ENCODE peak calls at places on chromosomes 11 and 22, in six cellular contexts. One of them, this sample, is unnamed.

GRCh38 chr11:45885274-45885920 is at the start of gene MAPK8IP1:
- DNase-seq in EL: peak; percentile 36
- DNase-seq in NCI-H1694 treated with DMSO at 0.1 percent for 48 hours: no peak
- DNase-seq in ecto neural progenitor cell: peak; percentile 89
- DNase-seq in stimulated activated effector memory CD8-positive, alpha-beta T cell treated with anti-CD3 and anti-CD28 coated beads, Interleukin-12 subunit alpha, Interleukin-12 subunit beta, amount 100 ng/mL, for 72 hours: peak; percentile 58
- DNase-seq in pancreas: peak; percentile 81
- DNase-seq in this sample: peak; percentile 75

GRCh38 chr11:44930588-44931302 is 19.9 kb downstream of the TP53I11 start:
- DNase-seq in EL: no peak
- DNase-seq in NCI-H1694 treated with DMSO at 0.1 percent for 48 hours: no peak
- DNase-seq in ecto neural progenitor cell: no peak
- DNase-seq in stimulated activated effector memory CD8-positive, alpha-beta T cell treated with anti-CD3 and anti-CD28 coated beads, Interleukin-12 subunit alpha, Interleukin-12 subunit beta, amount 100 ng/mL, for 72 hours: no peak
- DNase-seq in pancreas: no peak
- DNase-seq in this sample: no peak

GRCh38 chr11:60862171-60862570 is 5.2 kb upstream of the ZP1 start:
- DNase-seq in EL: no peak
- DNase-seq in NCI-H1694 treated with DMSO at 0.1 percent for 48 hours: no peak
- DNase-seq in ecto neural progenitor cell: no peak
- DNase-seq in stimulated activated effector memory CD8-positive, alpha-beta T cell treated with anti-CD3 and anti-CD28 coated beads, Interleukin-12 subunit alpha, Interleukin-12 subunit beta, amount 100 ng/mL, for 72 hours: no peak
- DNase-seq in pancreas: no peak
- DNase-seq in this sample: no peak

GRCh38 chr11:110763249-110764011 is 51.2 kb upstream of the ARHGAP20 start:
- DNase-seq in EL: peak; percentile 39
- DNase-seq in NCI-H1694 treated with DMSO at 0.1 percent for 48 hours: no peak
- DNase-seq in ecto neural progenitor cell: no peak
- DNase-seq in stimulated activated effector memory CD8-positive, alpha-beta T cell treated with anti-CD3 and anti-CD28 coated beads, Interleukin-12 subunit alpha, Interleukin-12 subunit beta, amount 100 ng/mL, for 72 hours: no peak
- DNase-seq in pancreas: peak; percentile 31
- DNase-seq in this sample: no peak

GRCh38 chr11:45056529-45056928 is 89.9 kb upstream of the PRDM11 start:
- DNase-seq in EL: no peak
- DNase-seq in NCI-H1694 treated with DMSO at 0.1 percent for 48 hours: no peak
- DNase-seq in ecto neural progenitor cell: peak; percentile 68
- DNase-seq in stimulated activated effector memory CD8-positive, alpha-beta T cell treated with anti-CD3 and anti-CD28 coated beads, Interleukin-12 subunit alpha, Interleukin-12 subunit beta, amount 100 ng/mL, for 72 hours: no peak
- DNase-seq in pancreas: no peak
- DNase-seq in this sample: no peak

GRCh38 chr11:46463701-46464100 is 72.1 kb upstream of the CHRM4 start:
- DNase-seq in EL: no peak
- DNase-seq in NCI-H1694 treated with DMSO at 0.1 percent for 48 hours: no peak
- DNase-seq in ecto neural progenitor cell: peak; percentile 76
- DNase-seq in stimulated activated effector memory CD8-positive, alpha-beta T cell treated with anti-CD3 and anti-CD28 coated beads, Interleukin-12 subunit alpha, Interleukin-12 subunit beta, amount 100 ng/mL, for 72 hours: no peak
- DNase-seq in pancreas: no peak
- DNase-seq in this sample: no peak

GRCh38 chr22:34608716-34609115 is 457.2 kb upstream of the ISX start:
- DNase-seq in EL: no peak
- DNase-seq in NCI-H1694 treated with DMSO at 0.1 percent for 48 hours: no peak
- DNase-seq in ecto neural progenitor cell: no peak
- DNase-seq in stimulated activated effector memory CD8-positive, alpha-beta T cell treated with anti-CD3 and anti-CD28 coated beads, Interleukin-12 subunit alpha, Interleukin-12 subunit beta, amount 100 ng/mL, for 72 hours: no peak
- DNase-seq in pancreas: no peak
- DNase-seq in this sample: no peak

GRCh38 chr11:47523491-47524199 is 29.3 kb downstream of the CELF1 start:
- DNase-seq in EL: peak; percentile 86
- DNase-seq in NCI-H1694 treated with DMSO at 0.1 percent for 48 hours: no peak
- DNase-seq in ecto neural progenitor cell: no peak
- DNase-seq in stimulated activated effector memory CD8-positive, alpha-beta T cell treated with anti-CD3 and anti-CD28 coated beads, Interleukin-12 subunit alpha, Interleukin-12 subunit beta, amount 100 ng/mL, for 72 hours: no peak
- DNase-seq in pancreas: no peak
- DNase-seq in this sample: no peak

GRCh38 chr22:44273175-44273574 is 39.6 kb downstream of the SHISAL1 start:
- DNase-seq in EL: no peak
- DNase-seq in NCI-H1694 treated with DMSO at 0.1 percent for 48 hours: peak; percentile 50
- DNase-seq in ecto neural progenitor cell: no peak
- DNase-seq in stimulated activated effector memory CD8-positive, alpha-beta T cell treated with anti-CD3 and anti-CD28 coated beads, Interleukin-12 subunit alpha, Interleukin-12 subunit beta, amount 100 ng/mL, for 72 hours: no peak
- DNase-seq in pancreas: no peak
- DNase-seq in this sample: no peak

GRCh38 chr11:86940122-86940777 is 14.9 kb downstream of the FZD4 start:
- DNase-seq in EL: no peak
- DNase-seq in NCI-H1694 treated with DMSO at 0.1 percent for 48 hours: no peak
- DNase-seq in ecto neural progenitor cell: no peak
- DNase-seq in stimulated activated effector memory CD8-positive, alpha-beta T cell treated with anti-CD3 and anti-CD28 coated beads, Interleukin-12 subunit alpha, Interleukin-12 subunit beta, amount 100 ng/mL, for 72 hours: no peak
- DNase-seq in pancreas: peak; percentile 49
- DNase-seq in this sample: no peak

GRCh38 chr22:30717331-30717921 is 22.8 kb downstream of the OSBP2 start:
- DNase-seq in EL: peak; percentile 93
- DNase-seq in NCI-H1694 treated with DMSO at 0.1 percent for 48 hours: no peak
- DNase-seq in ecto neural progenitor cell: no peak
- DNase-seq in stimulated activated effector memory CD8-positive, alpha-beta T cell treated with anti-CD3 and anti-CD28 coated beads, Interleukin-12 subunit alpha, Interleukin-12 subunit beta, amount 100 ng/mL, for 72 hours: no peak
- DNase-seq in pancreas: no peak
- DNase-seq in this sample: no peak

GRCh38 chr11:62770778-62771143 is 435 bp upstream of the TAF6L start:
- DNase-seq in EL: no peak
- DNase-seq in NCI-H1694 treated with DMSO at 0.1 percent for 48 hours: no peak
- DNase-seq in ecto neural progenitor cell: peak; percentile 61
- DNase-seq in stimulated activated effector memory CD8-positive, alpha-beta T cell treated with anti-CD3 and anti-CD28 coated beads, Interleukin-12 subunit alpha, Interleukin-12 subunit beta, amount 100 ng/mL, for 72 hours: no peak
- DNase-seq in pancreas: no peak
- DNase-seq in this sample: peak; percentile 78

GRCh38 chr11:58024601-58025091 is 965 bp downstream of the OR9Q1 start:
- DNase-seq in EL: peak; percentile 53
- DNase-seq in NCI-H1694 treated with DMSO at 0.1 percent for 48 hours: no peak
- DNase-seq in ecto neural progenitor cell: no peak
- DNase-seq in stimulated activated effector memory CD8-positive, alpha-beta T cell treated with anti-CD3 and anti-CD28 coated beads, Interleukin-12 subunit alpha, Interleukin-12 subunit beta, amount 100 ng/mL, for 72 hours: no peak
- DNase-seq in pancreas: peak; percentile 58
- DNase-seq in this sample: no peak

GRCh38 chr11:96149743-96150555 is 193.0 kb downstream of the MAML2 start:
- DNase-seq in EL: peak; percentile 90
- DNase-seq in NCI-H1694 treated with DMSO at 0.1 percent for 48 hours: no peak
- DNase-seq in ecto neural progenitor cell: no peak
- DNase-seq in stimulated activated effector memory CD8-positive, alpha-beta T cell treated with anti-CD3 and anti-CD28 coated beads, Interleukin-12 subunit alpha, Interleukin-12 subunit beta, amount 100 ng/mL, for 72 hours: no peak
- DNase-seq in pancreas: no peak
- DNase-seq in this sample: no peak

GRCh38 chr11:26709057-26709456 is 12.8 kb downstream of the SLC5A12 start:
- DNase-seq in EL: no peak
- DNase-seq in NCI-H1694 treated with DMSO at 0.1 percent for 48 hours: no peak
- DNase-seq in ecto neural progenitor cell: no peak
- DNase-seq in stimulated activated effector memory CD8-positive, alpha-beta T cell treated with anti-CD3 and anti-CD28 coated beads, Interleukin-12 subunit alpha, Interleukin-12 subunit beta, amount 100 ng/mL, for 72 hours: no peak
- DNase-seq in pancreas: no peak
- DNase-seq in this sample: no peak

GRCh38 chr22:49112661-49113626 is 714.7 kb downstream of the BRD1 start:
- DNase-seq in EL: no peak
- DNase-seq in NCI-H1694 treated with DMSO at 0.1 percent for 48 hours: no peak
- DNase-seq in ecto neural progenitor cell: no peak
- DNase-seq in stimulated activated effector memory CD8-positive, alpha-beta T cell treated with anti-CD3 and anti-CD28 coated beads, Interleukin-12 subunit alpha, Interleukin-12 subunit beta, amount 100 ng/mL, for 72 hours: no peak
- DNase-seq in pancreas: no peak
- DNase-seq in this sample: no peak

GRCh38 chr11:123250811-123251655 is 56.0 kb upstream of the CLMP start:
- DNase-seq in EL: no peak
- DNase-seq in NCI-H1694 treated with DMSO at 0.1 percent for 48 hours: no peak
- DNase-seq in ecto neural progenitor cell: no peak
- DNase-seq in stimulated activated effector memory CD8-positive, alpha-beta T cell treated with anti-CD3 and anti-CD28 coated beads, Interleukin-12 subunit alpha, Interleukin-12 subunit beta, amount 100 ng/mL, for 72 hours: no peak
- DNase-seq in pancreas: no peak
- DNase-seq in this sample: no peak

GRCh38 chr22:37801946-37802309 is 5.8 kb upstream of the GCAT start:
- DNase-seq in EL: no peak
- DNase-seq in NCI-H1694 treated with DMSO at 0.1 percent for 48 hours: no peak
- DNase-seq in ecto neural progenitor cell: no peak
- DNase-seq in stimulated activated effector memory CD8-positive, alpha-beta T cell treated with anti-CD3 and anti-CD28 coated beads, Interleukin-12 subunit alpha, Interleukin-12 subunit beta, amount 100 ng/mL, for 72 hours: no peak
- DNase-seq in pancreas: no peak
- DNase-seq in this sample: no peak

GRCh38 chr22:43257549-43257948 is 70.6 kb upstream of the TTLL12 start:
- DNase-seq in EL: no peak
- DNase-seq in NCI-H1694 treated with DMSO at 0.1 percent for 48 hours: no peak
- DNase-seq in ecto neural progenitor cell: no peak
- DNase-seq in stimulated activated effector memory CD8-positive, alpha-beta T cell treated with anti-CD3 and anti-CD28 coated beads, Interleukin-12 subunit alpha, Interleukin-12 subunit beta, amount 100 ng/mL, for 72 hours: no peak
- DNase-seq in pancreas: no peak
- DNase-seq in this sample: no peak

GRCh38 chr11:64766881-64767280 is 7.1 kb upstream of the PYGM start:
- DNase-seq in EL: no peak
- DNase-seq in NCI-H1694 treated with DMSO at 0.1 percent for 48 hours: no peak
- DNase-seq in ecto neural progenitor cell: no peak
- DNase-seq in stimulated activated effector memory CD8-positive, alpha-beta T cell treated with anti-CD3 and anti-CD28 coated beads, Interleukin-12 subunit alpha, Interleukin-12 subunit beta, amount 100 ng/mL, for 72 hours: no peak
- DNase-seq in pancreas: peak; percentile 37
- DNase-seq in this sample: no peak

GRCh38 chr22:22031183-22031560 is 48.6 kb upstream of the TOP3B start:
- DNase-seq in EL: no peak
- DNase-seq in NCI-H1694 treated with DMSO at 0.1 percent for 48 hours: no peak
- DNase-seq in ecto neural progenitor cell: no peak
- DNase-seq in stimulated activated effector memory CD8-positive, alpha-beta T cell treated with anti-CD3 and anti-CD28 coated beads, Interleukin-12 subunit alpha, Interleukin-12 subunit beta, amount 100 ng/mL, for 72 hours: no peak
- DNase-seq in pancreas: no peak
- DNase-seq in this sample: no peak

GRCh38 chr11:8018742-8019631 is 31.9 kb downstream of the EIF3F start:
- DNase-seq in EL: peak; percentile 73
- DNase-seq in NCI-H1694 treated with DMSO at 0.1 percent for 48 hours: peak; percentile 4
- DNase-seq in ecto neural progenitor cell: peak; percentile 80
- DNase-seq in stimulated activated effector memory CD8-positive, alpha-beta T cell treated with anti-CD3 and anti-CD28 coated beads, Interleukin-12 subunit alpha, Interleukin-12 subunit beta, amount 100 ng/mL, for 72 hours: peak; percentile 22
- DNase-seq in pancreas: peak; percentile 76
- DNase-seq in this sample: peak; percentile 87

GRCh38 chr11:1561266-1561665 is 10.8 kb downstream of the DUSP8 start:
- DNase-seq in EL: no peak
- DNase-seq in NCI-H1694 treated with DMSO at 0.1 percent for 48 hours: no peak
- DNase-seq in ecto neural progenitor cell: peak; percentile 37
- DNase-seq in stimulated activated effector memory CD8-positive, alpha-beta T cell treated with anti-CD3 and anti-CD28 coated beads, Interleukin-12 subunit alpha, Interleukin-12 subunit beta, amount 100 ng/mL, for 72 hours: no peak
- DNase-seq in pancreas: peak; percentile 59
- DNase-seq in this sample: peak; percentile 22

GRCh38 chr11:46991391-46991790 is 54.8 kb downstream of the CSTPP1 start:
- DNase-seq in EL: no peak
- DNase-seq in NCI-H1694 treated with DMSO at 0.1 percent for 48 hours: no peak
- DNase-seq in ecto neural progenitor cell: no peak
- DNase-seq in stimulated activated effector memory CD8-positive, alpha-beta T cell treated with anti-CD3 and anti-CD28 coated beads, Interleukin-12 subunit alpha, Interleukin-12 subunit beta, amount 100 ng/mL, for 72 hours: no peak
- DNase-seq in pancreas: no peak
- DNase-seq in this sample: no peak

GRCh38 chr11:122646549-122647340 is 8.8 kb upstream of the UBASH3B start:
- DNase-seq in EL: peak; percentile 75
- DNase-seq in NCI-H1694 treated with DMSO at 0.1 percent for 48 hours: no peak
- DNase-seq in ecto neural progenitor cell: no peak
- DNase-seq in stimulated activated effector memory CD8-positive, alpha-beta T cell treated with anti-CD3 and anti-CD28 coated beads, Interleukin-12 subunit alpha, Interleukin-12 subunit beta, amount 100 ng/mL, for 72 hours: no peak
- DNase-seq in pancreas: no peak
- DNase-seq in this sample: no peak